ENCODE peak calls at places on chromosomes 1 and 21, in ten cellular contexts. R is HTR-8/SVneo; D is HL-60; S is activated CD4-positive, CD25-positive, alpha-beta regulatory T cell treated with anti-CD3 and anti-CD28 coated beads, Interleukin-2, amount 50 U/mL, for 72 hours; P is HuH-7; Q is LoVo; G is activated gamma-delta T cell; M is GM12865; F is esophagus muscularis mucosa; H is cardiac muscle cell. C is an unnamed sample.

GRCh38 chr1:213415686-213416380 is 364.8 kb downstream of the RPS6KC1 start:
- DNase-seq in F (peak; percentile 90), H (no peak), M (no peak), G (no peak), D (no peak), S (no peak), P (no peak), Q (no peak), R (no peak), C (no peak)

GRCh38 chr1:203185061-203185461 is 1.4 kb downstream of the CHI3L1 start:
- DNase-seq in M (no peak), F (no peak), Q (no peak), P (no peak), D (no peak), S (no peak), G (no peak), R (no peak), H (no peak), C (no peak)

GRCh38 chr21:14889080-14889805 is 175.6 kb downstream of the NRIP1 start:
- DNase-seq in R (no peak), H (peak; percentile 95), Q (peak; percentile 80), D (no peak), P (peak; percentile 44), M (no peak), S (no peak), G (no peak), F (no peak), C (no peak)

GRCh38 chr21:31860851-31861250 is 12.0 kb upstream of the HUNK start:
- DNase-seq in P (no peak), D (no peak), S (no peak), M (no peak), F (peak; percentile 72), G (no peak), Q (no peak), R (no peak), H (no peak), C (no peak)

GRCh38 chr1:21909787-21910503 is 27.2 kb downstream of the HSPG2 start:
- DNase-seq in G (no peak), Q (no peak), M (peak; percentile 46), F (no peak), P (no peak), R (no peak), D (no peak), H (peak; percentile 72), S (no peak), C (peak; percentile 87)

GRCh38 chr1:208304193-208304712 is 60.1 kb upstream of the PLXNA2 start:
- DNase-seq in H (no peak), R (no peak), D (no peak), M (no peak), F (no peak), S (no peak), Q (no peak), P (no peak), G (no peak), C (no peak)

GRCh38 chr1:207049974-207050391 is 1.0 kb downstream of the YOD1 start:
- DNase-seq in M (peak; percentile 76), G (no peak), H (peak; percentile 59), Q (peak; percentile 63), S (no peak), D (peak; percentile 28), P (peak; percentile 44), F (no peak), R (no peak), C (peak; percentile 64)

GRCh38 chr1:15424146-15424667 is 14.0 kb upstream of the CTRC start:
- DNase-seq in G (no peak), P (no peak), F (no peak), D (no peak), S (no peak), R (no peak), Q (peak; percentile 33), H (no peak), M (no peak), C (no peak)

GRCh38 chr1:205144751-205145150 is 23.0 kb upstream of the RBBP5 start:
- DNase-seq in F (no peak), H (peak; percentile 73), S (no peak), G (no peak), M (no peak), R (peak; percentile 62), D (no peak), P (no peak), Q (no peak), C (peak; percentile 50)

GRCh38 chr1:231523816-231524215 is 4.7 kb upstream of the TSNAX start:
- DNase-seq in F (no peak), R (no peak), S (no peak), P (no peak), H (peak; percentile 54), M (no peak), D (no peak), G (no peak), Q (no peak), C (no peak)

C was measured in hepatic stellate cell.